ENCODE peak calls at places on chromosomes 2 and 18, in six cellular contexts. E is left ventricle myocardium inferior; C is Peyer's patch; Y is thoracic aorta; B is CD8-positive, alpha-beta memory T cell; R is stomach. D is an unnamed sample. For H3K4me1 and H3K27me3, the result is how much of the 10 kb centered on the place peaks cover.

GRCh38 chr2:18623782-18624181 is 34.4 kb upstream of the NT5C1B start:
- DNase-seq in E (no peak), C (no peak), Y (no peak), B (no peak), R (no peak), D (no peak)

GRCh38 chr2:147846382-147847081 is 1.7 kb downstream of the ACVR2A start:
- DNase-seq in E (no peak), C (no peak), Y (no peak), B (no peak), R (no peak), D (no peak)

GRCh38 chr2:69076601-69077000 is 63.6 kb downstream of the ANTXR1 start:
- DNase-seq in E (no peak), C (no peak), Y (no peak), B (no peak), R (no peak), D (no peak)

GRCh38 chr2:3628241-3628679 is 29.7 kb upstream of the ALLC start:
- DNase-seq in E (no peak), C (no peak), Y (no peak), B (no peak), R (peak), D (no peak)

GRCh38 chr2:224882291-224883171 is 159.7 kb downstream of the DOCK10 start:
- DNase-seq in E (no peak), C (no peak), Y (no peak), B (no peak), R (no peak), D (no peak)

GRCh38 chr2:83115155-83115554 is 1343.9 kb downstream of the SUCLG1 start:
- DNase-seq in E (no peak), C (no peak), Y (no peak), B (no peak), R (no peak), D (no peak)

GRCh38 chr18:12384261-12384660 is 7.2 kb upstream of the AFG3L2 start:
- DNase-seq in E (no peak), C (no peak), Y (no peak), B (no peak), R (no peak), D (no peak)

GRCh38 chr2:18749912-18750526 is 160.7 kb upstream of the NT5C1B start:
- DNase-seq in E (no peak), C (peak), Y (peak), B (no peak), R (peak), D (peak)

GRCh38 chr2:216287251-216287650 is 85.0 kb downstream of the MARCHF4 start:
- DNase-seq in E (no peak), C (no peak), Y (no peak), B (no peak), R (no peak), D (no peak)

GRCh38 chr18:22841840-22842239 is 91.3 kb upstream of the RBBP8 start:
- DNase-seq in E (no peak), C (no peak), Y (no peak), B (no peak), R (no peak), D (no peak)

GRCh38 chr18:9333441-9334350 is 877 bp upstream of the TWSG1 start:
- DNase-seq in E (no peak), C (no peak), Y (no peak), B (no peak), R (no peak), D (no peak)

GRCh38 chr2:74250189-74250631 is 51.8 kb downstream of the MTHFD2 start:
- DNase-seq in E (no peak), C (peak), Y (no peak), B (peak), R (peak), D (peak)

GRCh38 chr18:43935051-43935412 is 657.7 kb upstream of the SYT4 start:
- DNase-seq in E (no peak), C (no peak), Y (no peak), B (no peak), R (no peak), D (no peak)

GRCh38 chr2:154425999-154426398 is 272.5 kb upstream of the KCNJ3 start:
- DNase-seq in E (no peak), C (no peak), Y (no peak), B (no peak), R (peak), D (peak)

GRCh38 chr2:183125659-183126341 is 1.6 kb downstream of the NUP35 start:
- DNase-seq in E (no peak), C (no peak), Y (no peak), B (no peak), R (no peak), D (no peak)

GRCh38 chr2:112821682-112822081 is 14.9 kb downstream of the IL1B start:
- DNase-seq in E (no peak), C (no peak), Y (no peak), B (no peak), R (no peak), D (no peak)

GRCh38 chr2:170770008-170770303 is 222 bp upstream of the ERICH2 start:
- DNase-seq in E (no peak), C (no peak), Y (no peak), B (no peak), R (no peak), D (peak)

GRCh38 chr2:207239222-207239674 is 73.5 kb upstream of the KLF7 start:
- DNase-seq in E (peak), C (no peak), Y (peak), B (no peak), R (peak), D (no peak)

GRCh38 chr2:30714811-30715709 is 92.2 kb downstream of the CAPN13 start:
- DNase-seq in E (no peak), C (no peak), Y (no peak), B (no peak), R (peak), D (no peak)

GRCh38 chr18:9997711-9998110 is 83.9 kb downstream of the VAPA start:
- DNase-seq in E (no peak), C (no peak), Y (no peak), B (no peak), R (no peak), D (no peak)

GRCh38 chr18:21559195-21559594 is 41.3 kb downstream of the ESCO1 start:
- DNase-seq in E (no peak), C (no peak), Y (no peak), B (no peak), R (no peak), D (no peak)

GRCh38 chr2:127196998-127197397 is 23.1 kb downstream of the CYP27C1 start:
- DNase-seq in E (no peak), C (no peak), Y (no peak), B (no peak), R (no peak), D (peak)

GRCh38 chr2:219155054-219155644 is 5.5 kb downstream of the NHEJ1 start:
- DNase-seq in E (no peak), C (no peak), Y (no peak), B (peak), R (peak), D (peak)

GRCh38 chr2:104752504-104752903 is 101.4 kb upstream of the POU3F3 start:
- DNase-seq in E (no peak), C (no peak), Y (no peak), B (no peak), R (no peak), D (no peak)

GRCh38 chr2:84959494-84960156 is 11.3 kb upstream of the KCMF1 start:
- DNase-seq in E (no peak), C (no peak), Y (no peak), B (no peak), R (no peak), D (no peak)

GRCh38 chr2:136112949-136113766 is 4.8 kb downstream of the CXCR4 start:
- DNase-seq in E (no peak), C (no peak), Y (no peak), B (no peak), R (no peak), D (no peak)

GRCh38 chr2:104844813-104845551 is 8.9 kb upstream of the POU3F3 start:
- DNase-seq in E (no peak), C (no peak), Y (no peak), B (no peak), R (no peak), D (no peak)

GRCh38 chr2:185245216-185245615 is 493.4 kb upstream of the FSIP2 start:
- DNase-seq in E (no peak), C (no peak), Y (no peak), B (no peak), R (no peak), D (no peak)

GRCh38 chr2:224716201-224716600 is at the start of gene CCDC195:
- DNase-seq in E (no peak), C (no peak), Y (no peak), B (no peak), R (no peak), D (no peak)

GRCh38 chr2:220228310-220229006 is 601.0 kb downstream of the SLC4A3 start:
- DNase-seq in E (no peak), C (no peak), Y (no peak), B (no peak), R (no peak), D (no peak)

GRCh38 chr18:70293166-70293565 is 4.3 kb downstream of the SOCS6 start:
- DNase-seq in E (no peak), C (no peak), Y (no peak), B (no peak), R (no peak), D (peak)

GRCh38 chr2:141075753-141076152 is 1055.1 kb downstream of the LRP1B start:
- DNase-seq in E (no peak), C (no peak), Y (no peak), B (no peak), R (no peak), D (no peak)

GRCh38 chr2:224221455-224221913 is 180.4 kb downstream of the FAM124B start:
- DNase-seq in E (no peak), C (no peak), Y (no peak), B (no peak), R (no peak), D (no peak)

GRCh38 chr2:4499316-4499715 is 795.9 kb downstream of the DCDC2C start:
- DNase-seq in E (no peak), C (no peak), Y (no peak), B (no peak), R (no peak), D (no peak)

GRCh38 chr2:122999823-123000222 is 1025.3 kb upstream of the CNTNAP5 start:
- DNase-seq in E (no peak), C (no peak), Y (no peak), B (no peak), R (no peak), D (no peak)
- H3K4me3 ChIP-seq in E (no peak), C (no peak), Y (no peak), B (no peak), R (no peak), D (no peak)

GRCh38 chr2:96530144-96530430 is 6.5 kb upstream of the ARID5A start:
- DNase-seq in E (no peak), C (no peak), Y (no peak), B (no peak), R (no peak), D (no peak)
- H3K4me1 ChIP-seq in E (half or more), C (under half), Y (half or more), B (under half), R (half or more), D (under half)

DNA sequence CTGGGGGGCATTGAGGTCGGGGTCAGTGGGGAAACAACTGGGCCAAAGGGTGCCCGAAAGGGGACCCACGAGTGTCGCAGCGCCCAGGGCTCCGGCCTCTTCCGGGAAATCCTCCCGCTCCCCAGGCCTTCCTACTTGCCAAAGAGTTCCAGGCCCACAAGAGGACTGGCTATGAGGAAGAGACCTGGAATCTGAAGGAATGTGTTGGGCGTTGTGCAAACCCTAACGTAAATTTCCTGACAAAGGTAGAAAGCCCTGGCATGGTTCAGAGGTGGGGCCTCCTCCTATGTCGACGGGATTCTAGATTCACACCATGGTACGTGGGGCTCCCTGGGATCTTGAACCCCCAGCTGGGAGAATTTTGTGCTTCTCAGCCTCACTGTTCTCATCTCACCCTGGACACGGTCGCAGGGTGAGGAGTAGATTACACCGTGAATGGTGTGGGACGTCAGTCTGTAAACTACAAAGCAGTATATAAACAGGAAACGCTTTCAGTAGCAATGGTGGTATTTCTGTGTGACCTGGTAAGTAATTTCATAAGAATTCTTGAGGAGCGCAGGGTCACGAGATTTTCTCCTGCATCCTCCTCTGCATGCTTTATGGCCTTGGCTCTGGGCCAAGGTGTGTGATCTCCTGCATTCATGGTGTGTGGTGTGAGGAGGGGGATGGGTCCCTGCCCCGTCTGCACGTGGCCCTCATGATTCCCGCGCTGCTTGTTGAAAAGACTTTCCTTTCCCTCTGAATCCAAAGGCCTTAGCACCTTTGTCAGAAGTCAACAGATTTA is 868 bp downstream of the HSBP1L1 start:
- DNase-seq in E (no peak), C (no peak), Y (no peak), B (no peak), R (peak), D (peak)
- H3K27me3 ChIP-seq in E (under half), C (under half), Y (under half), B (under half), R (under half), D (under half)

GRCh38 chr2:16330571-16331351 is 334.9 kb downstream of the CYRIA start:
- DNase-seq in E (peak), C (no peak), Y (no peak), B (no peak), R (no peak), D (no peak)

GRCh38 chr2:16329421-16329820 is 336.2 kb downstream of the CYRIA start:
- DNase-seq in E (no peak), C (no peak), Y (no peak), B (no peak), R (no peak), D (no peak)

GRCh38 chr2:16331761-16332160 is 333.9 kb downstream of the CYRIA start:
- DNase-seq in E (no peak), C (no peak), Y (no peak), B (no peak), R (no peak), D (no peak)

GRCh38 chr2:16328521-16329190 is 337.0 kb downstream of the CYRIA start:
- DNase-seq in E (no peak), C (no peak), Y (no peak), B (no peak), R (no peak), D (no peak)

GRCh38 chr2:16330012-16330411 is 335.6 kb downstream of the CYRIA start:
- DNase-seq in E (no peak), C (no peak), Y (no peak), B (no peak), R (no peak), D (no peak)
- H3K4me3 ChIP-seq in E (no peak), C (no peak), Y (no peak), B (no peak), R (no peak), D (no peak)